ENCODE peak calls at places on chromosomes 5 and 9, in four cellular contexts. One of them, this sample, is unnamed.

GRCh38 chr9:84519486-84519885 is 150.0 kb upstream of the NTRK2 start:
- DNase-seq in cardiac muscle cell: no peak
- DNase-seq in NCI-H1105 treated with DMSO at 0.1 percent for 48 hours: no peak
- DNase-seq in stimulated activated CD8-positive, alpha-beta memory T cell treated with anti-CD3 and anti-CD28 coated beads, Interleukin-4, amount 100 ng/mL, for 48 hours: no peak
- DNase-seq in this sample: no peak

GRCh38 chr9:124267271-124267807 is 9.6 kb downstream of the NEK6 start:
- DNase-seq in cardiac muscle cell: peak; percentile 69
- DNase-seq in NCI-H1105 treated with DMSO at 0.1 percent for 48 hours: no peak
- DNase-seq in stimulated activated CD8-positive, alpha-beta memory T cell treated with anti-CD3 and anti-CD28 coated beads, Interleukin-4, amount 100 ng/mL, for 48 hours: no peak
- DNase-seq in this sample: peak; percentile 96

GRCh38 chr5:180607861-180608571 is 16.7 kb upstream of the SCGB3A1 start:
- DNase-seq in cardiac muscle cell: no peak
- DNase-seq in NCI-H1105 treated with DMSO at 0.1 percent for 48 hours: no peak
- DNase-seq in stimulated activated CD8-positive, alpha-beta memory T cell treated with anti-CD3 and anti-CD28 coated beads, Interleukin-4, amount 100 ng/mL, for 48 hours: no peak
- DNase-seq in this sample: no peak

GRCh38 chr5:1785984-1786383 is 13.7 kb downstream of the MRPL36 start:
- DNase-seq in cardiac muscle cell: no peak
- DNase-seq in NCI-H1105 treated with DMSO at 0.1 percent for 48 hours: no peak
- DNase-seq in stimulated activated CD8-positive, alpha-beta memory T cell treated with anti-CD3 and anti-CD28 coated beads, Interleukin-4, amount 100 ng/mL, for 48 hours: no peak
- DNase-seq in this sample: no peak

GRCh38 chr5:90871356-90871755 is 312.8 kb downstream of the ADGRV1 start:
- DNase-seq in cardiac muscle cell: no peak
- DNase-seq in NCI-H1105 treated with DMSO at 0.1 percent for 48 hours: no peak
- DNase-seq in stimulated activated CD8-positive, alpha-beta memory T cell treated with anti-CD3 and anti-CD28 coated beads, Interleukin-4, amount 100 ng/mL, for 48 hours: no peak
- DNase-seq in this sample: no peak

GRCh38 chr5:139340051-139340450 is 1.6 kb upstream of the PAIP2 start:
- DNase-seq in cardiac muscle cell: no peak
- DNase-seq in NCI-H1105 treated with DMSO at 0.1 percent for 48 hours: no peak
- DNase-seq in stimulated activated CD8-positive, alpha-beta memory T cell treated with anti-CD3 and anti-CD28 coated beads, Interleukin-4, amount 100 ng/mL, for 48 hours: no peak
- DNase-seq in this sample: no peak

GRCh38 chr9:37464006-37464405 is 1.2 kb downstream of the ZBTB5 start:
- DNase-seq in cardiac muscle cell: peak; percentile 3
- DNase-seq in NCI-H1105 treated with DMSO at 0.1 percent for 48 hours: no peak
- DNase-seq in stimulated activated CD8-positive, alpha-beta memory T cell treated with anti-CD3 and anti-CD28 coated beads, Interleukin-4, amount 100 ng/mL, for 48 hours: no peak
- DNase-seq in this sample: no peak

GRCh38 chr5:43484049-43484849 is 584 bp upstream of the TMEM267 start:
- DNase-seq in cardiac muscle cell: peak; percentile 88
- DNase-seq in NCI-H1105 treated with DMSO at 0.1 percent for 48 hours: peak; percentile 83
- DNase-seq in stimulated activated CD8-positive, alpha-beta memory T cell treated with anti-CD3 and anti-CD28 coated beads, Interleukin-4, amount 100 ng/mL, for 48 hours: peak; percentile 87
- DNase-seq in this sample: peak; percentile 83

GRCh38 chr9:93252781-93253530 is 69.0 kb downstream of the WNK2 start:
- DNase-seq in cardiac muscle cell: no peak
- DNase-seq in NCI-H1105 treated with DMSO at 0.1 percent for 48 hours: no peak
- DNase-seq in stimulated activated CD8-positive, alpha-beta memory T cell treated with anti-CD3 and anti-CD28 coated beads, Interleukin-4, amount 100 ng/mL, for 48 hours: no peak
- DNase-seq in this sample: no peak

GRCh38 chr5:73311291-73312110 is 137.1 kb downstream of the FOXD1 start:
- DNase-seq in cardiac muscle cell: peak; percentile 82
- DNase-seq in NCI-H1105 treated with DMSO at 0.1 percent for 48 hours: no peak
- DNase-seq in stimulated activated CD8-positive, alpha-beta memory T cell treated with anti-CD3 and anti-CD28 coated beads, Interleukin-4, amount 100 ng/mL, for 48 hours: no peak
- DNase-seq in this sample: peak; percentile 96

GRCh38 chr9:120571443-120572257 is 8.3 kb downstream of the CDK5RAP2 start:
- DNase-seq in cardiac muscle cell: peak; percentile 51
- DNase-seq in NCI-H1105 treated with DMSO at 0.1 percent for 48 hours: no peak
- DNase-seq in stimulated activated CD8-positive, alpha-beta memory T cell treated with anti-CD3 and anti-CD28 coated beads, Interleukin-4, amount 100 ng/mL, for 48 hours: no peak
- DNase-seq in this sample: peak; percentile 28

GRCh38 chr5:125059255-125060050 is 313.0 kb upstream of the ZNF608 start:
- DNase-seq in cardiac muscle cell: no peak
- DNase-seq in NCI-H1105 treated with DMSO at 0.1 percent for 48 hours: peak; percentile 19
- DNase-seq in stimulated activated CD8-positive, alpha-beta memory T cell treated with anti-CD3 and anti-CD28 coated beads, Interleukin-4, amount 100 ng/mL, for 48 hours: no peak
- DNase-seq in this sample: no peak

GRCh38 chr5:157748740-157749461 is 5.4 kb downstream of the LSM11 start:
- DNase-seq in cardiac muscle cell: peak; percentile 90
- DNase-seq in NCI-H1105 treated with DMSO at 0.1 percent for 48 hours: no peak
- DNase-seq in stimulated activated CD8-positive, alpha-beta memory T cell treated with anti-CD3 and anti-CD28 coated beads, Interleukin-4, amount 100 ng/mL, for 48 hours: no peak
- DNase-seq in this sample: peak; percentile 85

GRCh38 chr5:116563909-116564308 is 10.7 kb downstream of the SEMA6A start:
- DNase-seq in cardiac muscle cell: no peak
- DNase-seq in NCI-H1105 treated with DMSO at 0.1 percent for 48 hours: no peak
- DNase-seq in stimulated activated CD8-positive, alpha-beta memory T cell treated with anti-CD3 and anti-CD28 coated beads, Interleukin-4, amount 100 ng/mL, for 48 hours: no peak
- DNase-seq in this sample: no peak

GRCh38 chr5:90865194-90865593 is 306.6 kb downstream of the ADGRV1 start:
- DNase-seq in cardiac muscle cell: no peak
- DNase-seq in NCI-H1105 treated with DMSO at 0.1 percent for 48 hours: peak; percentile 17
- DNase-seq in stimulated activated CD8-positive, alpha-beta memory T cell treated with anti-CD3 and anti-CD28 coated beads, Interleukin-4, amount 100 ng/mL, for 48 hours: no peak
- DNase-seq in this sample: no peak

GRCh38 chr9:38228331-38229122 is 159.5 kb upstream of the SHB start:
- DNase-seq in cardiac muscle cell: no peak
- DNase-seq in NCI-H1105 treated with DMSO at 0.1 percent for 48 hours: no peak
- DNase-seq in stimulated activated CD8-positive, alpha-beta memory T cell treated with anti-CD3 and anti-CD28 coated beads, Interleukin-4, amount 100 ng/mL, for 48 hours: no peak
- DNase-seq in this sample: peak; percentile 51

GRCh38 chr9:116933251-116933650 is 246.1 kb downstream of the TRIM32 start:
- DNase-seq in cardiac muscle cell: no peak
- DNase-seq in NCI-H1105 treated with DMSO at 0.1 percent for 48 hours: peak; percentile 18
- DNase-seq in stimulated activated CD8-positive, alpha-beta memory T cell treated with anti-CD3 and anti-CD28 coated beads, Interleukin-4, amount 100 ng/mL, for 48 hours: no peak
- DNase-seq in this sample: no peak

GRCh38 chr5:58266402-58266801 is 193.5 kb downstream of the PLK2 start:
- DNase-seq in cardiac muscle cell: peak; percentile 15
- DNase-seq in NCI-H1105 treated with DMSO at 0.1 percent for 48 hours: no peak
- DNase-seq in stimulated activated CD8-positive, alpha-beta memory T cell treated with anti-CD3 and anti-CD28 coated beads, Interleukin-4, amount 100 ng/mL, for 48 hours: no peak
- DNase-seq in this sample: peak; percentile 11

GRCh38 chr9:82117025-82117424 is 128.5 kb downstream of the SPATA31D1 start:
- DNase-seq in cardiac muscle cell: peak; percentile 10
- DNase-seq in NCI-H1105 treated with DMSO at 0.1 percent for 48 hours: peak; percentile 72
- DNase-seq in stimulated activated CD8-positive, alpha-beta memory T cell treated with anti-CD3 and anti-CD28 coated beads, Interleukin-4, amount 100 ng/mL, for 48 hours: no peak
- DNase-seq in this sample: no peak

GRCh38 chr9:84315278-84315877 is 25.2 kb downstream of the SLC28A3 start:
- DNase-seq in cardiac muscle cell: peak; percentile 77
- DNase-seq in NCI-H1105 treated with DMSO at 0.1 percent for 48 hours: peak; percentile 44
- DNase-seq in stimulated activated CD8-positive, alpha-beta memory T cell treated with anti-CD3 and anti-CD28 coated beads, Interleukin-4, amount 100 ng/mL, for 48 hours: peak; percentile 65
- DNase-seq in this sample: peak; percentile 61

GRCh38 chr5:178786859-178787499 is 56.5 kb upstream of the ZNF354A start:
- DNase-seq in cardiac muscle cell: peak; percentile 30
- DNase-seq in NCI-H1105 treated with DMSO at 0.1 percent for 48 hours: no peak
- DNase-seq in stimulated activated CD8-positive, alpha-beta memory T cell treated with anti-CD3 and anti-CD28 coated beads, Interleukin-4, amount 100 ng/mL, for 48 hours: no peak
- DNase-seq in this sample: peak; percentile 93

GRCh38 chr9:97564291-97565175 is 63.1 kb downstream of the TMOD1 start:
- DNase-seq in cardiac muscle cell: peak; percentile 52
- DNase-seq in NCI-H1105 treated with DMSO at 0.1 percent for 48 hours: peak; percentile 19
- DNase-seq in stimulated activated CD8-positive, alpha-beta memory T cell treated with anti-CD3 and anti-CD28 coated beads, Interleukin-4, amount 100 ng/mL, for 48 hours: no peak
- DNase-seq in this sample: peak; percentile 83

GRCh38 chr9:133403766-133404439 is 13.9 kb downstream of the REXO4 start:
- DNase-seq in cardiac muscle cell: peak; percentile 18
- DNase-seq in NCI-H1105 treated with DMSO at 0.1 percent for 48 hours: no peak
- DNase-seq in stimulated activated CD8-positive, alpha-beta memory T cell treated with anti-CD3 and anti-CD28 coated beads, Interleukin-4, amount 100 ng/mL, for 48 hours: peak; percentile 69
- DNase-seq in this sample: peak; percentile 49

GRCh38 chr9:105116047-105116868 is 128.2 kb upstream of the SLC44A1 start:
- DNase-seq in cardiac muscle cell: no peak
- DNase-seq in NCI-H1105 treated with DMSO at 0.1 percent for 48 hours: no peak
- DNase-seq in stimulated activated CD8-positive, alpha-beta memory T cell treated with anti-CD3 and anti-CD28 coated beads, Interleukin-4, amount 100 ng/mL, for 48 hours: no peak
- DNase-seq in this sample: no peak

GRCh38 chr5:38274370-38274769 is 16.0 kb downstream of the EGFLAM start:
- DNase-seq in cardiac muscle cell: no peak
- DNase-seq in NCI-H1105 treated with DMSO at 0.1 percent for 48 hours: no peak
- DNase-seq in stimulated activated CD8-positive, alpha-beta memory T cell treated with anti-CD3 and anti-CD28 coated beads, Interleukin-4, amount 100 ng/mL, for 48 hours: no peak
- DNase-seq in this sample: no peak

GRCh38 chr5:176152933-176153317 is 85.3 kb upstream of the SIMC1 start:
- DNase-seq in cardiac muscle cell: no peak
- DNase-seq in NCI-H1105 treated with DMSO at 0.1 percent for 48 hours: no peak
- DNase-seq in stimulated activated CD8-positive, alpha-beta memory T cell treated with anti-CD3 and anti-CD28 coated beads, Interleukin-4, amount 100 ng/mL, for 48 hours: no peak
- DNase-seq in this sample: no peak

GRCh38 chr9:73050887-73051550 is 98.2 kb upstream of the ALDH1A1 start:
- DNase-seq in cardiac muscle cell: no peak
- DNase-seq in NCI-H1105 treated with DMSO at 0.1 percent for 48 hours: no peak
- DNase-seq in stimulated activated CD8-positive, alpha-beta memory T cell treated with anti-CD3 and anti-CD28 coated beads, Interleukin-4, amount 100 ng/mL, for 48 hours: no peak
- DNase-seq in this sample: peak; percentile 4

This sample was measured in Daoy.